ENCODE peak calls at places on chromosomes 5 and 9, in seven cellular contexts. B is left lung, G is PC-3, I is IMR-90, L is sigmoid colon, P is tibial nerve, F is tibial artery. H is an unnamed sample. For H3K36me3 and H3K27me3, the result is how much of the 10 kb centered on the place peaks cover.

GRCh38 chr9:79013715-79014610 is 557.8 kb upstream of the TLE4 start:
- DNase-seq in F (no peak), G (peak), P (no peak), B (no peak), L (no peak), I (peak), H (no peak)

GRCh38 chr5:66169534-66169933 is 25.4 kb downstream of the SREK1 start:
- DNase-seq in G (peak), L (no peak), I (peak), B (no peak), P (no peak), F (no peak), H (no peak)

GRCh38 chr9:4984171-4984570 is 901 bp upstream of the JAK2 start:
- DNase-seq in F (no peak), L (no peak), I (no peak), P (peak), B (no peak), G (peak), H (no peak)

GRCh38 chr9:113536483-113537226 is 73.1 kb downstream of the RGS3 start:
- DNase-seq in G (no peak), L (peak), B (peak), P (no peak), I (no peak), F (peak), H (peak)

GRCh38 chr5:166401391-166401790 is 1890.1 kb upstream of the WWC1 start:
- DNase-seq in P (no peak), I (no peak), F (no peak), G (no peak), B (no peak), L (no peak), H (no peak)

GRCh38 chr5:66829826-66830225 is 233.6 kb downstream of the MAST4 start:
- DNase-seq in P (no peak), G (peak), B (no peak), L (no peak), I (peak), F (no peak), H (peak)

GRCh38 chr9:100394819-100395218 is 32.1 kb upstream of the MSANTD3 start:
- DNase-seq in B (no peak), G (no peak), L (no peak), P (no peak), F (no peak), I (peak), H (no peak)

GRCh38 chr5:50302815-50303490 is 138.1 kb downstream of the EMB start:
- DNase-seq in G (peak), P (no peak), L (no peak), F (no peak), B (no peak), I (peak), H (no peak)

GRCh38 chr5:83721878-83722779 is 1.5 kb upstream of the HAPLN1 start:
- DNase-seq in G (peak), L (peak), B (peak), F (peak), P (peak), I (peak), H (peak)

GRCh38 chr9:76932778-76933177 is 26.9 kb upstream of the PRUNE2 start:
- DNase-seq in G (no peak), B (no peak), L (no peak), P (no peak), I (peak), F (no peak), H (no peak)

GRCh38 chr9:89177401-89178161 is 1.0 kb downstream of the SHC3 start:
- DNase-seq in P (no peak), F (no peak), G (no peak), B (no peak), L (no peak), I (no peak), H (no peak)

GRCh38 chr9:8552732-8553131 is 753.2 kb upstream of the DMAC1 start:
- DNase-seq in B (no peak), I (no peak), F (no peak), P (no peak), L (no peak), G (no peak), H (no peak)

GRCh38 chr9:134366223-134367031 is 40.2 kb downstream of the RXRA start:
- DNase-seq in G (peak), I (peak), L (peak), B (peak), P (peak), F (peak), H (no peak)

GRCh38 chr5:131536211-131536826 is 98.7 kb downstream of the RAPGEF6 start:
- DNase-seq in B (no peak), L (no peak), G (no peak), P (no peak), I (peak), F (no peak), H (peak)

GRCh38 chr5:83711982-83712601 is 8.6 kb downstream of the HAPLN1 start:
- DNase-seq in G (peak), L (no peak), I (peak), B (no peak), P (peak), F (peak), H (peak)

GRCh38 chr5:56669534-56670483 is 145.5 kb upstream of the MAP3K1 start:
- DNase-seq in I (peak), L (peak), B (peak), P (peak), G (peak), F (peak), H (no peak)

GRCh38 chr9:129894106-129894823 is 59.0 kb downstream of the USP20 start:
- DNase-seq in I (no peak), P (no peak), L (no peak), F (no peak), G (no peak), B (no peak), H (no peak)

GRCh38 chr9:14170392-14170931 is 143.5 kb downstream of the NFIB start:
- DNase-seq in G (peak), F (no peak), L (no peak), I (no peak), B (no peak), P (no peak), H (no peak)

GRCh38 chr5:68173007-68173406 is 42.5 kb upstream of the PIK3R1 start:
- DNase-seq in P (peak), I (no peak), G (no peak), B (no peak), F (no peak), L (no peak), H (no peak)

GRCh38 chr5:38184627-38185026 is 73.7 kb upstream of the EGFLAM start:
- DNase-seq in L (no peak), G (no peak), B (no peak), I (no peak), P (no peak), F (no peak), H (no peak)

GRCh38 chr5:16957305-16958165 is 21.4 kb upstream of the MYO10 start:
- DNase-seq in G (peak), B (no peak), I (peak), P (no peak), F (no peak), L (no peak), H (no peak)

GRCh38 chr9:126701820-126702500 is 88.2 kb downstream of the LMX1B start:
- DNase-seq in F (peak), L (peak), B (no peak), P (no peak), G (no peak), I (no peak), H (no peak)

GRCh38 chr5:58314356-58315045 is 145.4 kb downstream of the PLK2 start:
- DNase-seq in G (peak), I (no peak), P (no peak), F (no peak), L (no peak), B (no peak), H (no peak)

GRCh38 chr5:68875351-68875750 is 218.5 kb upstream of the SLC30A5 start:
- DNase-seq in F (no peak), I (no peak), P (no peak), G (no peak), B (no peak), L (no peak), H (no peak)

GRCh38 chr9:132125944-132126720 is 35.7 kb upstream of the NTNG2 start:
- DNase-seq in B (no peak), I (no peak), P (no peak), F (no peak), G (no peak), L (no peak), H (no peak)

GRCh38 chr9:20732118-20732517 is 48.1 kb downstream of the FOCAD start:
- DNase-seq in I (peak), L (no peak), B (no peak), P (no peak), G (peak), F (no peak), H (no peak)

GRCh38 chr5:652773-653350 is 40.3 kb downstream of the TPPP start:
- DNase-seq in F (no peak), L (peak), B (no peak), I (no peak), G (no peak), P (no peak), H (no peak)

GRCh38 chr5:36414869-36415282 is 113.2 kb upstream of the RANBP3L start:
- DNase-seq in P (no peak), B (no peak), G (peak), I (peak), F (no peak), L (no peak), H (peak)

GRCh38 chr9:33676746-33677505 is 118.4 kb upstream of the PRSS3 start:
- DNase-seq in P (no peak), I (peak), B (no peak), L (peak), G (peak), F (no peak), H (peak)

GRCh38 chr9:16985559-16986348 is 115.3 kb upstream of the BNC2 start:
- DNase-seq in P (peak), F (peak), I (peak), L (peak), B (no peak), G (peak), H (no peak)
- H3K4me3 ChIP-seq in P (no peak), F (no peak), I (peak), L (no peak), B (no peak), G (no peak), H (no peak)

GRCh38 chr9:128485414-128485855 is 19.1 kb upstream of the GLE1 start:
- DNase-seq in F (no peak), G (no peak), B (no peak), I (no peak), P (no peak), L (no peak), H (no peak)
- H3K36me3 ChIP-seq in F (half or more), G (under half), B (half or more), I (under half), P (under half), L (half or more), H (half or more)

GRCh38 chr9:122226142-122226757 is 2.5 kb downstream of the LHX6 start:
- DNase-seq in L (no peak), F (no peak), B (no peak), I (no peak), P (no peak), G (no peak), H (no peak)

GRCh38 chr9:122226758-122227575 is 1.8 kb downstream of the LHX6 start:
- DNase-seq in B (no peak), I (no peak), G (no peak), P (no peak), L (no peak), F (no peak), H (no peak)

GRCh38 chr9:122228191-122228905 is 409 bp downstream of the LHX6 start:
- DNase-seq in P (no peak), I (no peak), F (no peak), B (no peak), L (no peak), G (no peak), H (peak)

GRCh38 chr9:122227576-122227903 is 1.2 kb downstream of the LHX6 start:
- DNase-seq in G (peak), I (no peak), L (no peak), P (no peak), B (no peak), F (no peak), H (no peak)

GRCh38 chr9:122228906-122229837 is at the start of gene LHX6:
- DNase-seq in B (no peak), P (no peak), I (peak), F (no peak), L (no peak), G (peak), H (peak)
- H3K27me3 ChIP-seq in B (half or more), P (half or more), I (half or more), F (half or more), L (half or more), G (under half), H (under half)

GRCh38 chr5:160169326-160169725 is 50.1 kb upstream of the PWWP2A start:
- DNase-seq in F (no peak), B (no peak), G (no peak), P (no peak), L (no peak), I (peak), H (no peak)

GRCh38 chr5:160166973-160167622 is 47.8 kb upstream of the PWWP2A start:
- DNase-seq in L (no peak), F (no peak), I (no peak), B (no peak), G (no peak), P (no peak), H (no peak)

GRCh38 chr5:160167623-160168165 is 48.4 kb upstream of the PWWP2A start:
- DNase-seq in G (peak), L (no peak), P (no peak), I (no peak), B (no peak), F (no peak), H (no peak)

GRCh38 chr5:160165137-160166068 is 46.2 kb upstream of the PWWP2A start:
- DNase-seq in B (peak), I (peak), P (peak), G (peak), F (peak), L (peak), H (peak)

GRCh38 chr5:160166069-160166972 is 47.1 kb upstream of the PWWP2A start:
- DNase-seq in P (no peak), L (no peak), I (no peak), G (no peak), F (no peak), B (no peak), H (no peak)
- H3K4me3 ChIP-seq in P (no peak), L (no peak), I (no peak), G (no peak), F (no peak), B (no peak), H (no peak)

DNA sequence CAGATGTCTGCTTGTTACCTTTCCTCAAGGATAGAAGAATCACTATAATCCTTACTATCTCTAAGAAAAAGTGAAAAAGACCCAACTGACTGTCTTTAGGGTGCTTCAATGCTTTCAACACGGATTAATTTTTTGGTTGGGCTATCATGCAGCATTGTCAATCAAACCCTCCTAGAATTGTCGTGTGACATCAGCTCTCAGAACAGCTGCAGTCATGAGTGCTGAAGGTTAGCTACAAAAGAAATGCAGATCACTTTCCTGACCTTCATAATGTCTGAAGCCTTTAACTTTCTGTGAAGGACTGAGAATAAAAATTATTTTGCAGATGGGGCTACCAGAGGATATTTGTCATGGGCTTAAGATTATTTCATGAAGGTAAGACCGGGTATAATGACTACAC is 107.9 kb upstream of the EFNA5 start:
- DNase-seq in P (no peak), F (no peak), B (no peak), G (no peak), I (no peak), L (no peak), H (peak)
- H3K36me3 ChIP-seq in P (under half), F (under half), B (under half), G (under half), I (under half), L (under half), H (under half)